ENCODE peak calls at places on chromosomes 1 and 21, in nine cellular contexts. Y is SK-N-SH, R is neural progenitor cell, C is GM23248, W is GM23338, Z is PC-3, N is HCT116, J is MM.1S, X is hepatocyte. D is an unnamed sample.
A peak's percentile ranks its signal among the peaks of the same experiment; 100 is the strongest.

GRCh38 chr1:200409203-200409760 is 554 bp downstream of the ZNF281 start:
- DNase-seq in Y (no peak), R (peak; percentile 39), C (peak; percentile 56), W (peak; percentile 57), Z (no peak), N (no peak), J (peak; percentile 28), X (peak; percentile 53), D (peak; percentile 38)

GRCh38 chr1:230058619-230059018 is 8.4 kb upstream of the GALNT2 start:
- DNase-seq in Y (no peak), R (no peak), C (no peak), W (no peak), Z (no peak), N (no peak), J (no peak), X (no peak), D (no peak)

GRCh38 chr1:154607084-154607747 is 770 bp downstream of the ADAR start:
- DNase-seq in Y (peak; percentile 34), R (peak; percentile 63), C (peak; percentile 89), W (no peak), Z (peak; percentile 33), N (no peak), J (peak; percentile 35), X (peak; percentile 39), D (peak; percentile 13)

GRCh38 chr1:160374291-160374690 is 7.4 kb downstream of the NHLH1 start:
- DNase-seq in Y (no peak), R (no peak), C (peak; percentile 12), W (no peak), Z (no peak), N (no peak), J (no peak), X (no peak), D (no peak)

GRCh38 chr21:39125752-39126485 is 57.3 kb downstream of the PSMG1 start:
- DNase-seq in Y (peak; percentile 70), R (peak; percentile 78), C (peak; percentile 84), W (peak; percentile 88), Z (peak; percentile 83), N (peak; percentile 45), J (peak; percentile 31), X (peak; percentile 83), D (peak; percentile 53)

GRCh38 chr21:17513214-17514123 is 626 bp downstream of the CXADR start:
- DNase-seq in Y (peak; percentile 74), R (peak; percentile 71), C (peak; percentile 42), W (peak; percentile 52), Z (peak; percentile 38), N (no peak), J (peak; percentile 37), X (peak; percentile 60), D (peak; percentile 57)

GRCh38 chr21:15076730-15077129 is 11.9 kb upstream of the NRIP1 start:
- DNase-seq in Y (no peak), R (no peak), C (no peak), W (no peak), Z (no peak), N (no peak), J (no peak), X (no peak), D (no peak)

GRCh38 chr1:24932284-24932683 is 2.2 kb upstream of the RUNX3 start:
- DNase-seq in Y (peak; percentile 97), R (peak; percentile 86), C (peak; percentile 61), W (peak; percentile 74), Z (peak; percentile 54), N (peak; percentile 21), J (peak; percentile 63), X (peak; percentile 77), D (peak; percentile 76)

GRCh38 chr1:94926365-94926914 is 470 bp downstream of the CNN3 start:
- DNase-seq in Y (peak; percentile 85), R (peak; percentile 79), C (peak; percentile 80), W (peak; percentile 66), Z (peak; percentile 56), N (no peak), J (no peak), X (peak; percentile 81), D (no peak)
- TF ChIP-seq EZH2phosphoT487 in Y (no peak), R (no peak), C (no peak), W (no peak), Z (no peak), N (no peak), J (no peak), X (no peak), D (no peak)

GRCh38 chr1:78004719-78005346 is at the start of gene DNAJB4:
- DNase-seq in Y (peak; percentile 61), R (peak; percentile 81), C (peak; percentile 98), W (peak; percentile 86), Z (peak; percentile 95), N (peak; percentile 97), J (peak; percentile 98), X (peak; percentile 93), D (peak; percentile 94)

GRCh38 chr1:78006491-78006890 is 1.8 kb downstream of the DNAJB4 start:
- DNase-seq in Y (no peak), R (no peak), C (no peak), W (no peak), Z (no peak), N (no peak), J (no peak), X (no peak), D (no peak)

GRCh38 chr1:78005347-78005722 is 596 bp downstream of the DNAJB4 start:
- DNase-seq in Y (no peak), R (no peak), C (no peak), W (no peak), Z (no peak), N (no peak), J (no peak), X (no peak), D (no peak)

GRCh38 chr1:78003882-78004718 is 639 bp upstream of the DNAJB4 start:
- DNase-seq in Y (peak; percentile 27), R (peak; percentile 77), C (peak; percentile 81), W (peak; percentile 82), Z (peak; percentile 84), N (peak; percentile 88), J (peak; percentile 75), X (peak; percentile 64), D (peak; percentile 75)

DNA sequence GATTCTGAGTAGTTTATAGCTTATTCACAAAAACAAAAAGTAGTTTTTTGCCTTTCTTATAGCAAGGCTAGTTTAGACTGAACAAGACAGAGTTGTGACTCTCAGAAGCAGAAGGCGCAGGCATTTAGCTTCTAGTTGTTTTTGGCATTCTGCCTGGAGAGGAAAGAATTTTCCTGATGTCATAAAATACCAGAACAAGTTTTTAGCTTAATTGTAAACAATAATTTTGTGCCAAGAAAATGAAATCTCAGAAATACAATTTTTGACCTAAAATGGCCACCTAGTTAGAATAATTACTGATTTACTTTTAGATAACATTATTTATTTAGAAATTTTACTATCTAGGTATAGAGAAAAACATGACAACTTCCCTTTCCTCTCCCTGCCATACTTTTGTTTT is 1.0 kb downstream of the DNAJB4 start:
- DNase-seq in Y (peak; percentile 9), R (no peak), C (peak; percentile 91), W (no peak), Z (peak; percentile 84), N (peak; percentile 48), J (no peak), X (peak; percentile 72), D (no peak)
- TF ChIP-seq EZH2phosphoT487 in Y (no peak), R (no peak), C (no peak), W (no peak), Z (no peak), N (no peak), J (no peak), X (no peak), D (no peak)

GRCh38 chr1:232664844-232665777 is 35.2 kb upstream of the SIPA1L2 start:
- DNase-seq in Y (no peak), R (no peak), C (no peak), W (no peak), Z (peak; percentile 68), N (no peak), J (no peak), X (no peak), D (no peak)

GRCh38 chr1:232667094-232667780 is 37.3 kb upstream of the SIPA1L2 start:
- DNase-seq in Y (no peak), R (no peak), C (no peak), W (no peak), Z (no peak), N (no peak), J (peak; percentile 16), X (no peak), D (peak; percentile 24)

GRCh38 chr1:232669981-232670763 is 40.2 kb upstream of the SIPA1L2 start:
- DNase-seq in Y (no peak), R (no peak), C (no peak), W (no peak), Z (no peak), N (no peak), J (no peak), X (no peak), D (no peak)

GRCh38 chr1:232662910-232663309 is 33.0 kb upstream of the SIPA1L2 start:
- DNase-seq in Y (no peak), R (no peak), C (no peak), W (no peak), Z (no peak), N (no peak), J (no peak), X (no peak), D (no peak)

GRCh38 chr1:232667781-232668101 is 37.8 kb upstream of the SIPA1L2 start:
- DNase-seq in Y (no peak), R (no peak), C (peak; percentile 75), W (no peak), Z (no peak), N (no peak), J (no peak), X (no peak), D (no peak)
- TF ChIP-seq EZH2phosphoT487 in Y (no peak), R (no peak), C (no peak), W (no peak), Z (no peak), N (no peak), J (no peak), X (no peak), D (no peak)

GRCh38 chr1:233255145-233255544 is 40.4 kb downstream of the PCNX2 start:
- DNase-seq in Y (no peak), R (no peak), C (no peak), W (no peak), Z (no peak), N (no peak), J (no peak), X (no peak), D (no peak)

GRCh38 chr1:233253231-233254038 is 42.1 kb downstream of the PCNX2 start:
- DNase-seq in Y (no peak), R (peak; percentile 24), C (no peak), W (no peak), Z (no peak), N (no peak), J (no peak), X (peak; percentile 46), D (no peak)

GRCh38 chr1:233254039-233254362 is 41.5 kb downstream of the PCNX2 start:
- DNase-seq in Y (no peak), R (no peak), C (no peak), W (no peak), Z (no peak), N (no peak), J (no peak), X (no peak), D (no peak)

GRCh38 chr1:233251321-233251720 is 44.2 kb downstream of the PCNX2 start:
- DNase-seq in Y (no peak), R (no peak), C (no peak), W (no peak), Z (no peak), N (no peak), J (no peak), X (no peak), D (no peak)

DNA sequence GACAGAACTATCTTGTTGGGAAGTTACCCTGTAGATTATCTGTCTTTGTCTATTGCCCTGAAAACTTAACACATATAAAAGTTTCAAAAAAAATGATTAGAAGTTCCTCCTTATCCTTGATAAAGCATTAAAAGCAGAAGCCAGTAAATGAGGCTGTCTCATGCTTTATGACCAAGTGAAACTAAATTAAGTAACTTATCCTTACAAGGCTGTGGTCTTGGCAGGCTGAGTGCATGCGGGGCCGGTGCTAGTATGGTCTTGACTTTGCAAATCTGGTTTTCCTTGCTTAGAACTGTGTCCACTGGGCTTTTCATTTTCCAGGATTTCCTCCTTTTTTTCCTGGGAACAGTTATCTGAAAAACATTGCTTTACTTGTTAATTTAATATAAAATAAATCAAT is 43.1 kb downstream of the PCNX2 start:
- DNase-seq in Y (no peak), R (no peak), C (no peak), W (no peak), Z (no peak), N (no peak), J (no peak), X (no peak), D (no peak)
- TF ChIP-seq EZH2phosphoT487 in Y (no peak), R (no peak), C (no peak), W (no peak), Z (no peak), N (no peak), J (no peak), X (no peak), D (no peak)

D was measured in OCI-LY7.